ENCODE peak calls at places on chromosomes 4 and X, in ten cellular contexts. G is upper lobe of left lung, U is fibroblast of lung, M is sigmoid colon, Y is cardiac muscle cell, O is spleen, R is endothelial cell of umbilical vein, A is heart left ventricle, T is SJCRH30, Z is suprapubic skin. L is an unnamed sample. For H3K4me1, the result is how much of the 10 kb centered on the place peaks cover.

GRCh38 chrX:155048997-155049619 is 21.8 kb downstream of the CMC4 start:
- DNase-seq in G (peak), U (peak), M (peak), Y (peak), O (peak), R (peak), A (peak), T (peak), Z (no peak), L (peak)

GRCh38 chr4:110616162-110617062 is 6.5 kb downstream of the PITX2 start:
- DNase-seq in G (no peak), U (no peak), M (no peak), Y (no peak), O (no peak), R (no peak), A (no peak), T (no peak), Z (no peak), L (no peak)

GRCh38 chr4:74426101-74426500 is 18.8 kb upstream of the AREG start:
- DNase-seq in G (no peak), U (peak), M (no peak), Y (no peak), O (no peak), R (no peak), A (no peak), T (no peak), Z (no peak), L (no peak)

GRCh38 chr4:100836929-100837328 is 319.1 kb upstream of the EMCN start:
- DNase-seq in G (no peak), U (no peak), M (no peak), Y (no peak), O (no peak), R (no peak), A (no peak), T (no peak), Z (no peak), L (no peak)

GRCh38 chrX:8897259-8897658 is 96.1 kb upstream of the FAM9A start:
- DNase-seq in G (no peak), U (peak), M (no peak), Y (no peak), O (no peak), R (no peak), A (no peak), T (peak), Z (no peak), L (no peak)

GRCh38 chr4:6425911-6426310 is 46.5 kb downstream of the PPP2R2C start:
- DNase-seq in G (no peak), U (no peak), M (no peak), Y (no peak), O (no peak), R (no peak), A (no peak), T (no peak), Z (no peak), L (no peak)

GRCh38 chrX:111407948-111408347 is 4.0 kb downstream of the DCX start:
- DNase-seq in G (no peak), U (no peak), M (no peak), Y (peak), O (no peak), R (no peak), A (no peak), T (peak), Z (no peak), L (no peak)

GRCh38 chr4:186514271-186514950 is 41.0 kb downstream of the MTNR1A start:
- DNase-seq in G (no peak), U (no peak), M (no peak), Y (no peak), O (no peak), R (no peak), A (no peak), T (no peak), Z (no peak), L (no peak)

GRCh38 chrX:46710927-46711623 is 47.8 kb downstream of the SLC9A7 start:
- DNase-seq in G (no peak), U (no peak), M (no peak), Y (no peak), O (no peak), R (no peak), A (no peak), T (no peak), Z (no peak), L (no peak)

GRCh38 chrX:37787353-37787869 is 7.6 kb downstream of the CYBB start:
- DNase-seq in G (no peak), U (no peak), M (no peak), Y (no peak), O (no peak), R (no peak), A (no peak), T (no peak), Z (no peak), L (no peak)
- H3K4me1 ChIP-seq in G (under half), U (under half), M (under half), Y (under half), O (under half), R (under half), A (under half), T (under half), Z (under half), L (under half)

GRCh38 chrX:65681810-65682209 is 14.4 kb downstream of the MSN start:
- DNase-seq in G (peak), U (no peak), M (no peak), Y (no peak), O (no peak), R (no peak), A (no peak), T (no peak), Z (no peak), L (no peak)
- H3K4me1 ChIP-seq in G (half or more), U (under half), M (half or more), Y (under half), O (under half), R (half or more), A (half or more), T (under half), Z (under half), L (under half)

GRCh38 chr4:139686988-139687387 is 21.4 kb downstream of the MGST2 start:
- DNase-seq in G (no peak), U (no peak), M (no peak), Y (no peak), O (no peak), R (no peak), A (no peak), T (no peak), Z (no peak), L (no peak)
- H3K4me1 ChIP-seq in G (under half), U (under half), M (under half), Y (under half), O (under half), R (under half), A (half or more), T (under half), Z (under half), L (under half)

DNA sequence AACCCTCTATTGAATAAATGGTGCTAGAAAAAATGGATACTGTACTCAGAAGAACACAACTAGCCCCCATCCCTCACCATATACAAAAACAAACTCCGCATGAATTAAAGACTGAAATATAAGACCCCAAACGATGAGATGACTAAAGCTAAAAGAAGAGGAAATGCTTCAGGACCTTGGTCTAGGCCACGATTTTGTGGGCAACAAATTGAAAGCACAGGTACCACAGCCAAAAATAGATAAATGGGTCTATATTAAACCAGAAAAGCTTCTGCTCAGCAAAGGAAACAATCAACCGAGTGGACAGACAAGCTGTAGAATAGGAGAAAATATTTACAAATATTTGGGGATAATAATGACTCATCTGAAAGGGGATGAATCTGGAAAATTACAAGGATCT is 86.4 kb upstream of the DHRSX start:
- DNase-seq in G (no peak), U (no peak), M (no peak), Y (no peak), O (no peak), R (no peak), A (no peak), T (no peak), Z (no peak), L (no peak)
- H3K4me1 ChIP-seq in G (under half), U (under half), M (under half), Y (under half), O (under half), R (under half), A (under half), T (under half), Z (under half), L (under half)

GRCh38 chr4:103150677-103151076 is 47.5 kb downstream of the CENPE start:
- DNase-seq in G (no peak), U (no peak), M (no peak), Y (no peak), O (no peak), R (peak), A (no peak), T (no peak), Z (no peak), L (no peak)

GRCh38 chr4:103144926-103145325 is 45.3 kb upstream of the BDH2 start:
- DNase-seq in G (no peak), U (no peak), M (no peak), Y (no peak), O (no peak), R (no peak), A (no peak), T (no peak), Z (no peak), L (no peak)
- H3K4me1 ChIP-seq in G (under half), U (under half), M (under half), Y (under half), O (under half), R (under half), A (under half), T (under half), Z (under half), L (under half)

DNA sequence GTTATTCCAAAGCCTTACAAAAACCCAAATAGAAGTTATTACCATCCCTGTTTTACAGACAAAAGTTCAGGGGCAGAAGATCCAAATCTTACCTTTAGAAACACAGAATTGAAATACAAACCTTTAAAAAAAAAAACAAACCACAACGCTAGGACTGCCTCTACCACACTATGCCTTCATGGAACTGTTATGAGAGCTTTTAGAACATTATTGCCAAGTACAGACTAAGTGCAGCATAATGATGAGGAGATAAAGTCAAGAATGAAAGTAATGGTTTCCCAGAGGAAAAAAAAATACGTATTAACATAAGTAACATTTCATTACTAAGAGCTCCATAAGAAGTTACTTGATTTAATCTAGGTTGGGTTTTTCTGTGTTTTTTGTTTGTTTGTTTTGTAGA is 34.3 kb downstream of the TSPAN5 start:
- DNase-seq in G (no peak), U (no peak), M (no peak), Y (no peak), O (no peak), R (no peak), A (no peak), T (no peak), Z (no peak), L (no peak)
- H3K4me1 ChIP-seq in G (under half), U (under half), M (under half), Y (under half), O (under half), R (under half), A (under half), T (under half), Z (under half), L (under half)

DNA sequence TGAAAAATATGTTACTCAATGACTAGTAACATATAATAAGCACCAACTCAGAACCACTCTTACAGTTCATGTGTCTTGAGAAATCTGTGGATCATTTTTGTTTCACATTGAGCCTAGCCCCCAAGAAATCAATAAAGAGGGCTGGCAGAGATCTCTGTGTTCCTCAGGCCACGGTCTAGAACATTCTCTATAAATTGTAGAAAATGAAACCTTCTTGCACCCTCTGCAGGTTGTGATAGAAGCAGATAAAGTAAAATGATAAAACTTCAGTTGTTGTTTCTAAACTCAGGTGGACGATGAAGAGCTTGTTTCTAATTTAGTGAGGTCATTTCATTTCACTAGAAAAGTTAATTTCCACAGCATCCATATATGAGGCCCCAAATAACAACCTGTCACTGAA is 182.7 kb downstream of the KIT start:
- DNase-seq in G (no peak), U (no peak), M (no peak), Y (no peak), O (no peak), R (no peak), A (no peak), T (no peak), Z (no peak), L (no peak)
- H3K4me1 ChIP-seq in G (under half), U (under half), M (under half), Y (under half), O (under half), R (under half), A (under half), T (under half), Z (under half), L (under half)

DNA sequence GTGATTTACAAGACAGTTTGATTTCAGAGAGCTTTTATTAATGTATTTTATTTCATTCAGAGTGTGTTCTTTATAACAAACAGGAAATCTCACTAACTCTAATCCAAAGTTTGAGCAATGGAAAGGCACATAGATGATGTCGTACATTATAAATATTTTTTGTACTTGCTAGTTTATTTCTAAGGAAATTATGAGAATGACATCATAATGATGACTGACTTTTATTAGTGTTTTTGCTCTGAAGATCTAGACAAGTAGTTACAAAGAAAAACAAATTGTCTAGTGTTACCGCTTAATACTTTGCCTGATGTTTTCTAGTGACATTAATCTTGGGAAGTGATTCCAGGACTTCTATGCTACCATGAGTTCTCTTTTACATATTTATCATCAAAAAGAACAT is 43.2 kb downstream of the HHIP start:
- DNase-seq in G (no peak), U (no peak), M (no peak), Y (no peak), O (no peak), R (no peak), A (no peak), T (no peak), Z (no peak), L (no peak)
- H3K4me1 ChIP-seq in G (under half), U (under half), M (under half), Y (under half), O (under half), R (under half), A (under half), T (under half), Z (under half), L (under half)

GRCh38 chr4:56430203-56430602 is 5.2 kb downstream of the PPAT start:
- DNase-seq in G (no peak), U (no peak), M (no peak), Y (no peak), O (no peak), R (no peak), A (no peak), T (no peak), Z (no peak), L (no peak)
- H3K4me1 ChIP-seq in G (under half), U (under half), M (under half), Y (under half), O (under half), R (under half), A (under half), T (under half), Z (under half), L (under half)

L was measured in testis.